ENCODE peak calls at places on chromosomes 3 and 15, in eight cellular contexts. One of them, this sample, is unnamed.
A peak's percentile ranks its signal among the peaks of the same experiment; 100 is the strongest.

GRCh38 chr15:64530472-64530871 is 70.1 kb downstream of the ZNF609 start:
- DNase-seq in GM04504: no peak
- DNase-seq in naive thymus-derived CD8-positive, alpha-beta T cell: no peak
- DNase-seq in fibroblast of lung: no peak
- DNase-seq in CD4-positive, alpha-beta T cell: no peak
- DNase-seq in activated CD8-positive, alpha-beta memory T cell treated with anti-CD3 and anti-CD28 coated beads, Interleukin-2, amount 50 U/mL, for 4 hours: no peak
- DNase-seq in activated CD4-positive, alpha-beta T cell treated with anti-CD3 and anti-CD28 coated beads for 4 hours: no peak
- DNase-seq in posterior vena cava: no peak
- DNase-seq in this sample: no peak

GRCh38 chr15:83210619-83211018 is 3.0 kb upstream of the HDGFL3 start:
- DNase-seq in posterior vena cava: no peak
- DNase-seq in naive thymus-derived CD8-positive, alpha-beta T cell: no peak
- DNase-seq in GM04504: peak; percentile 72
- DNase-seq in CD4-positive, alpha-beta T cell: no peak
- DNase-seq in activated CD4-positive, alpha-beta T cell treated with anti-CD3 and anti-CD28 coated beads for 4 hours: no peak
- DNase-seq in activated CD8-positive, alpha-beta memory T cell treated with anti-CD3 and anti-CD28 coated beads, Interleukin-2, amount 50 U/mL, for 4 hours: no peak
- DNase-seq in fibroblast of lung: peak; percentile 72
- DNase-seq in this sample: no peak

GRCh38 chr3:42572278-42572677 is 9.5 kb downstream of the SEC22C start:
- DNase-seq in fibroblast of lung: peak; percentile 28
- DNase-seq in activated CD8-positive, alpha-beta memory T cell treated with anti-CD3 and anti-CD28 coated beads, Interleukin-2, amount 50 U/mL, for 4 hours: peak; percentile 22
- DNase-seq in activated CD4-positive, alpha-beta T cell treated with anti-CD3 and anti-CD28 coated beads for 4 hours: peak; percentile 33
- DNase-seq in naive thymus-derived CD8-positive, alpha-beta T cell: no peak
- DNase-seq in GM04504: no peak
- DNase-seq in posterior vena cava: no peak
- DNase-seq in CD4-positive, alpha-beta T cell: peak; percentile 8
- DNase-seq in this sample: no peak

GRCh38 chr3:152267831-152268500 is 763 bp upstream of the MBNL1 start:
- DNase-seq in GM04504: no peak
- DNase-seq in activated CD8-positive, alpha-beta memory T cell treated with anti-CD3 and anti-CD28 coated beads, Interleukin-2, amount 50 U/mL, for 4 hours: no peak
- DNase-seq in CD4-positive, alpha-beta T cell: no peak
- DNase-seq in naive thymus-derived CD8-positive, alpha-beta T cell: no peak
- DNase-seq in posterior vena cava: no peak
- DNase-seq in activated CD4-positive, alpha-beta T cell treated with anti-CD3 and anti-CD28 coated beads for 4 hours: no peak
- DNase-seq in fibroblast of lung: peak; percentile 31
- DNase-seq in this sample: no peak

GRCh38 chr15:68815598-68815997 is 5.1 kb downstream of the ANP32A start:
- DNase-seq in activated CD4-positive, alpha-beta T cell treated with anti-CD3 and anti-CD28 coated beads for 4 hours: no peak
- DNase-seq in fibroblast of lung: no peak
- DNase-seq in posterior vena cava: no peak
- DNase-seq in GM04504: no peak
- DNase-seq in CD4-positive, alpha-beta T cell: no peak
- DNase-seq in activated CD8-positive, alpha-beta memory T cell treated with anti-CD3 and anti-CD28 coated beads, Interleukin-2, amount 50 U/mL, for 4 hours: no peak
- DNase-seq in naive thymus-derived CD8-positive, alpha-beta T cell: no peak
- DNase-seq in this sample: no peak

GRCh38 chr15:43441316-43441715 is 51.6 kb downstream of the TP53BP1 start:
- DNase-seq in CD4-positive, alpha-beta T cell: no peak
- DNase-seq in naive thymus-derived CD8-positive, alpha-beta T cell: no peak
- DNase-seq in activated CD8-positive, alpha-beta memory T cell treated with anti-CD3 and anti-CD28 coated beads, Interleukin-2, amount 50 U/mL, for 4 hours: no peak
- DNase-seq in fibroblast of lung: peak; percentile 42
- DNase-seq in activated CD4-positive, alpha-beta T cell treated with anti-CD3 and anti-CD28 coated beads for 4 hours: no peak
- DNase-seq in GM04504: peak; percentile 24
- DNase-seq in posterior vena cava: no peak
- DNase-seq in this sample: no peak

GRCh38 chr3:8571256-8571655 is 69.6 kb downstream of the LMCD1 start:
- DNase-seq in posterior vena cava: no peak
- DNase-seq in activated CD8-positive, alpha-beta memory T cell treated with anti-CD3 and anti-CD28 coated beads, Interleukin-2, amount 50 U/mL, for 4 hours: no peak
- DNase-seq in naive thymus-derived CD8-positive, alpha-beta T cell: no peak
- DNase-seq in GM04504: no peak
- DNase-seq in CD4-positive, alpha-beta T cell: no peak
- DNase-seq in activated CD4-positive, alpha-beta T cell treated with anti-CD3 and anti-CD28 coated beads for 4 hours: no peak
- DNase-seq in fibroblast of lung: no peak
- DNase-seq in this sample: no peak

GRCh38 chr15:41474941-41475340 is 18.7 kb upstream of the ITPKA start:
- DNase-seq in fibroblast of lung: no peak
- DNase-seq in GM04504: no peak
- DNase-seq in naive thymus-derived CD8-positive, alpha-beta T cell: no peak
- DNase-seq in activated CD4-positive, alpha-beta T cell treated with anti-CD3 and anti-CD28 coated beads for 4 hours: no peak
- DNase-seq in posterior vena cava: no peak
- DNase-seq in CD4-positive, alpha-beta T cell: no peak
- DNase-seq in activated CD8-positive, alpha-beta memory T cell treated with anti-CD3 and anti-CD28 coated beads, Interleukin-2, amount 50 U/mL, for 4 hours: no peak
- DNase-seq in this sample: no peak

GRCh38 chr3:166274342-166274741 is 437.1 kb upstream of the BCHE start:
- DNase-seq in fibroblast of lung: peak; percentile 52
- DNase-seq in posterior vena cava: no peak
- DNase-seq in activated CD4-positive, alpha-beta T cell treated with anti-CD3 and anti-CD28 coated beads for 4 hours: no peak
- DNase-seq in activated CD8-positive, alpha-beta memory T cell treated with anti-CD3 and anti-CD28 coated beads, Interleukin-2, amount 50 U/mL, for 4 hours: no peak
- DNase-seq in GM04504: no peak
- DNase-seq in naive thymus-derived CD8-positive, alpha-beta T cell: no peak
- DNase-seq in CD4-positive, alpha-beta T cell: no peak
- DNase-seq in this sample: no peak

This sample was measured in AG04450.